ENCODE peak calls at places on chromosome 5, in ten cellular contexts. One of them, this sample, is unnamed.

GRCh38 chr5:33244441-33245150 is 196.2 kb upstream of the TARS1 start:
- DNase-seq in HCT116: no peak
- DNase-seq in HepG2: no peak
- DNase-seq in suprapubic skin: no peak
- DNase-seq in endothelial cell of umbilical vein: no peak
- DNase-seq in stomach: no peak
- DNase-seq in prostate gland: no peak
- DNase-seq in H1: no peak
- DNase-seq in GM12878: no peak
- DNase-seq in sigmoid colon: no peak
- DNase-seq in this sample: no peak

GRCh38 chr5:114192108-114192507 is 169.8 kb upstream of the KCNN2 start:
- DNase-seq in sigmoid colon: no peak
- DNase-seq in endothelial cell of umbilical vein: no peak
- DNase-seq in HCT116: no peak
- DNase-seq in H1: no peak
- DNase-seq in HepG2: no peak
- DNase-seq in suprapubic skin: no peak
- DNase-seq in prostate gland: no peak
- DNase-seq in stomach: no peak
- DNase-seq in GM12878: no peak
- DNase-seq in this sample: no peak

GRCh38 chr5:6700074-6700685 is 13.1 kb upstream of the TENT4A start:
- DNase-seq in stomach: no peak
- DNase-seq in HepG2: no peak
- DNase-seq in GM12878: no peak
- DNase-seq in sigmoid colon: no peak
- DNase-seq in H1: no peak
- DNase-seq in HCT116: no peak
- DNase-seq in prostate gland: peak; percentile 62
- DNase-seq in endothelial cell of umbilical vein: no peak
- DNase-seq in suprapubic skin: no peak
- DNase-seq in this sample: no peak

GRCh38 chr5:94674841-94675382 is 56.4 kb downstream of the SLF1 start:
- DNase-seq in prostate gland: no peak
- DNase-seq in H1: no peak
- DNase-seq in stomach: no peak
- DNase-seq in sigmoid colon: no peak
- DNase-seq in HepG2: no peak
- DNase-seq in HCT116: no peak
- DNase-seq in endothelial cell of umbilical vein: peak; percentile 40
- DNase-seq in suprapubic skin: no peak
- DNase-seq in GM12878: no peak
- DNase-seq in this sample: no peak

GRCh38 chr5:115098041-115098702 is 71.5 kb downstream of the TRIM36 start:
- DNase-seq in HCT116: peak; percentile 42
- DNase-seq in stomach: no peak
- DNase-seq in HepG2: peak; percentile 32
- DNase-seq in suprapubic skin: no peak
- DNase-seq in H1: no peak
- DNase-seq in sigmoid colon: no peak
- DNase-seq in GM12878: peak; percentile 7
- DNase-seq in endothelial cell of umbilical vein: peak; percentile 52
- DNase-seq in prostate gland: peak; percentile 8
- DNase-seq in this sample: peak; percentile 23

GRCh38 chr5:104088876-104089778 is 526.5 kb upstream of the NUDT12 start:
- DNase-seq in HepG2: peak; percentile 0
- DNase-seq in H1: no peak
- DNase-seq in GM12878: peak; percentile 45
- DNase-seq in HCT116: peak; percentile 86
- DNase-seq in stomach: no peak
- DNase-seq in prostate gland: no peak
- DNase-seq in suprapubic skin: no peak
- DNase-seq in endothelial cell of umbilical vein: no peak
- DNase-seq in sigmoid colon: no peak
- DNase-seq in this sample: no peak

GRCh38 chr5:51326844-51327243 is 56.4 kb upstream of the ISL1 start:
- DNase-seq in suprapubic skin: no peak
- DNase-seq in H1: no peak
- DNase-seq in HepG2: no peak
- DNase-seq in prostate gland: no peak
- DNase-seq in HCT116: no peak
- DNase-seq in GM12878: no peak
- DNase-seq in sigmoid colon: no peak
- DNase-seq in stomach: no peak
- DNase-seq in endothelial cell of umbilical vein: no peak
- DNase-seq in this sample: no peak

GRCh38 chr5:68542207-68542606 is 326.7 kb downstream of the PIK3R1 start:
- DNase-seq in endothelial cell of umbilical vein: no peak
- DNase-seq in suprapubic skin: no peak
- DNase-seq in stomach: no peak
- DNase-seq in GM12878: no peak
- DNase-seq in prostate gland: no peak
- DNase-seq in HepG2: no peak
- DNase-seq in H1: no peak
- DNase-seq in sigmoid colon: no peak
- DNase-seq in HCT116: no peak
- DNase-seq in this sample: no peak

GRCh38 chr5:41009228-41009627 is 61.9 kb downstream of the MROH2B start:
- DNase-seq in stomach: peak; percentile 26
- DNase-seq in GM12878: no peak
- DNase-seq in HCT116: peak; percentile 26
- DNase-seq in endothelial cell of umbilical vein: peak; percentile 7
- DNase-seq in HepG2: peak; percentile 13
- DNase-seq in H1: no peak
- DNase-seq in sigmoid colon: no peak
- DNase-seq in suprapubic skin: no peak
- DNase-seq in prostate gland: no peak
- DNase-seq in this sample: no peak

GRCh38 chr5:141672071-141672855 is 9.8 kb downstream of the ARAP3 start:
- DNase-seq in H1: no peak
- DNase-seq in stomach: no peak
- DNase-seq in GM12878: no peak
- DNase-seq in suprapubic skin: no peak
- DNase-seq in HepG2: no peak
- DNase-seq in endothelial cell of umbilical vein: no peak
- DNase-seq in HCT116: no peak
- DNase-seq in sigmoid colon: no peak
- DNase-seq in prostate gland: no peak
- DNase-seq in this sample: no peak

GRCh38 chr5:141668601-141669265 is 13.3 kb downstream of the ARAP3 start:
- DNase-seq in GM12878: no peak
- DNase-seq in HCT116: no peak
- DNase-seq in endothelial cell of umbilical vein: no peak
- DNase-seq in HepG2: no peak
- DNase-seq in H1: no peak
- DNase-seq in stomach: no peak
- DNase-seq in suprapubic skin: no peak
- DNase-seq in prostate gland: no peak
- DNase-seq in sigmoid colon: no peak
- DNase-seq in this sample: no peak

GRCh38 chr5:141672856-141673813 is 8.9 kb downstream of the ARAP3 start:
- DNase-seq in prostate gland: no peak
- DNase-seq in suprapubic skin: no peak
- DNase-seq in sigmoid colon: no peak
- DNase-seq in HepG2: no peak
- DNase-seq in HCT116: no peak
- DNase-seq in endothelial cell of umbilical vein: no peak
- DNase-seq in GM12878: no peak
- DNase-seq in H1: no peak
- DNase-seq in stomach: no peak
- DNase-seq in this sample: no peak

GRCh38 chr5:141665995-141666940 is 15.1 kb upstream of the FCHSD1 start:
- DNase-seq in H1: no peak
- DNase-seq in GM12878: no peak
- DNase-seq in HepG2: no peak
- DNase-seq in suprapubic skin: no peak
- DNase-seq in sigmoid colon: no peak
- DNase-seq in HCT116: no peak
- DNase-seq in stomach: no peak
- DNase-seq in prostate gland: no peak
- DNase-seq in endothelial cell of umbilical vein: no peak
- DNase-seq in this sample: no peak

DNA sequence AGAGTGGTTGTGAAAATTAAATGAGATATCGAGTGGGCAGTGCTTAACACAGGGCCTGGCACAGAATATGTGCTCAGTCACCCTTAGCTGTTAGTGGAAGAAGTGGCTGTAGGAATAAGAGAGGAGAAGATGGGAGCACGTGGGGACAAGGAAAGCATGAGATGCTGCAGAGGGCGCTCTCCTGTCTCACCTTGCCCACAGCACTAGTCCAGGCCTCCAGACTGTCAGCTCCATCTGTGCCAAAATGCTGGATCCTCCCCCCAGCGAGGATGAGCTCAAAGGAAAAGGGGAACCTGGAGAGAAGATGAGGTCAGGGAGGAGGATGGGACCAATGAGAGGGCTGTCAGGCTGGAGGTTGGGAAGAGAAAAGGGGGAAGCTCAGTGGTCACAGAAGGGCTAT is 12.5 kb downstream of the ARAP3 start:
- DNase-seq in prostate gland: no peak
- DNase-seq in stomach: no peak
- DNase-seq in GM12878: no peak
- DNase-seq in H1: no peak
- DNase-seq in endothelial cell of umbilical vein: no peak
- DNase-seq in HCT116: no peak
- DNase-seq in suprapubic skin: no peak
- DNase-seq in HepG2: no peak
- DNase-seq in sigmoid colon: no peak
- DNase-seq in this sample: no peak
- TF ChIP-seq POLR2A in prostate gland: no peak
- TF ChIP-seq POLR2A in stomach: no peak
- TF ChIP-seq POLR2A in GM12878: no peak
- TF ChIP-seq POLR2A in H1: no peak
- TF ChIP-seq POLR2A in endothelial cell of umbilical vein: peak; percentile 13
- TF ChIP-seq POLR2A in HCT116: no peak
- TF ChIP-seq POLR2A in suprapubic skin: no peak
- TF ChIP-seq POLR2A in HepG2: no peak
- TF ChIP-seq POLR2A in sigmoid colon: no peak
- TF ChIP-seq POLR2A in this sample: no peak

GRCh38 chr5:139658928-139659667 is 10.9 kb downstream of the CXXC5 start:
- DNase-seq in GM12878: no peak
- DNase-seq in suprapubic skin: no peak
- DNase-seq in stomach: peak; percentile 57
- DNase-seq in HCT116: no peak
- DNase-seq in H1: no peak
- DNase-seq in HepG2: no peak
- DNase-seq in sigmoid colon: no peak
- DNase-seq in endothelial cell of umbilical vein: peak; percentile 48
- DNase-seq in prostate gland: no peak
- DNase-seq in this sample: no peak
- TF ChIP-seq POLR2AphosphoS5 in GM12878: no peak
- TF ChIP-seq POLR2AphosphoS5 in suprapubic skin: no peak
- TF ChIP-seq POLR2AphosphoS5 in stomach: no peak
- TF ChIP-seq POLR2AphosphoS5 in HCT116: no peak
- TF ChIP-seq POLR2AphosphoS5 in H1: no peak
- TF ChIP-seq POLR2AphosphoS5 in HepG2: no peak
- TF ChIP-seq POLR2AphosphoS5 in sigmoid colon: peak; percentile 18
- TF ChIP-seq POLR2AphosphoS5 in endothelial cell of umbilical vein: no peak
- TF ChIP-seq POLR2AphosphoS5 in prostate gland: peak; percentile 20
- TF ChIP-seq POLR2AphosphoS5 in this sample: peak; percentile 6

GRCh38 chr5:16844952-16845351 is 91.1 kb downstream of the MYO10 start:
- DNase-seq in suprapubic skin: no peak
- DNase-seq in stomach: no peak
- DNase-seq in HCT116: no peak
- DNase-seq in prostate gland: no peak
- DNase-seq in endothelial cell of umbilical vein: no peak
- DNase-seq in H1: no peak
- DNase-seq in GM12878: no peak
- DNase-seq in sigmoid colon: no peak
- DNase-seq in HepG2: no peak
- DNase-seq in this sample: no peak
- TF ChIP-seq CTCF in suprapubic skin: no peak
- TF ChIP-seq CTCF in stomach: no peak
- TF ChIP-seq CTCF in HCT116: peak; percentile 43
- TF ChIP-seq CTCF in prostate gland: no peak
- TF ChIP-seq CTCF in endothelial cell of umbilical vein: no peak
- TF ChIP-seq CTCF in H1: no peak
- TF ChIP-seq CTCF in GM12878: no peak
- TF ChIP-seq CTCF in sigmoid colon: no peak
- TF ChIP-seq CTCF in HepG2: peak; percentile 24
- TF ChIP-seq CTCF in this sample: peak; percentile 33

GRCh38 chr5:156654444-156654843 is 195.7 kb upstream of the PPP1R2B start:
- DNase-seq in endothelial cell of umbilical vein: no peak
- DNase-seq in GM12878: no peak
- DNase-seq in stomach: no peak
- DNase-seq in sigmoid colon: no peak
- DNase-seq in suprapubic skin: no peak
- DNase-seq in prostate gland: no peak
- DNase-seq in HCT116: no peak
- DNase-seq in HepG2: no peak
- DNase-seq in H1: no peak
- DNase-seq in this sample: no peak
- TF ChIP-seq POLR2A in endothelial cell of umbilical vein: no peak
- TF ChIP-seq POLR2A in GM12878: no peak
- TF ChIP-seq POLR2A in stomach: no peak
- TF ChIP-seq POLR2A in sigmoid colon: no peak
- TF ChIP-seq POLR2A in suprapubic skin: no peak
- TF ChIP-seq POLR2A in prostate gland: no peak
- TF ChIP-seq POLR2A in HCT116: no peak
- TF ChIP-seq POLR2A in HepG2: no peak
- TF ChIP-seq POLR2A in H1: no peak
- TF ChIP-seq POLR2A in this sample: no peak

DNA sequence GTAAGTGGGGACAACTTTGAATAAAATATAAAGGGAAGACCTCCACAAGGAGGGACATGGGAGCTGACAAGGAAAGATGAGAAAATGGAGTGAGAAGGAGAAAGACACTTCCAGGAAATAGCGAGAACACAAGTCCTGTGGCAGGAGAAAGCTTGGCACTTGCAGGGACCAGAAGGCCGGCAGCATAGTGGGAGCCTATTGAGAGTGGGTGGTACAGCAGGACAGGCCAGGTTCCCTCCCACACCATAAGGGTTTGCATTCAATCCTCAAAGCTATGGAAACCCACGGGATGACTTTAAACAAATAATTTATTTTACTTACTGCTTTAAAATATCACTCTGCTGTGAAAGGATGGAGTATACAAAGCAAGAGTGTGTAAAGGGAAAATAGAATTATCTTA is 173.2 kb upstream of the ELL2 start:
- DNase-seq in prostate gland: no peak
- DNase-seq in H1: no peak
- DNase-seq in sigmoid colon: no peak
- DNase-seq in HepG2: no peak
- DNase-seq in endothelial cell of umbilical vein: no peak
- DNase-seq in stomach: no peak
- DNase-seq in HCT116: no peak
- DNase-seq in GM12878: no peak
- DNase-seq in suprapubic skin: no peak
- DNase-seq in this sample: no peak
- TF ChIP-seq POLR2AphosphoS5 in prostate gland: no peak
- TF ChIP-seq POLR2AphosphoS5 in H1: no peak
- TF ChIP-seq POLR2AphosphoS5 in sigmoid colon: no peak
- TF ChIP-seq POLR2AphosphoS5 in HepG2: no peak
- TF ChIP-seq POLR2AphosphoS5 in endothelial cell of umbilical vein: no peak
- TF ChIP-seq POLR2AphosphoS5 in stomach: no peak
- TF ChIP-seq POLR2AphosphoS5 in HCT116: no peak
- TF ChIP-seq POLR2AphosphoS5 in GM12878: no peak
- TF ChIP-seq POLR2AphosphoS5 in suprapubic skin: no peak
- TF ChIP-seq POLR2AphosphoS5 in this sample: no peak